ENCODE peak calls at places on chromosome 3, in eight cellular contexts. One of them, this sample, is unnamed.

GRCh38 chr3:128492353-128493220 is at the start of gene GATA2:
- DNase-seq in endothelial cell: peak
- DNase-seq in activated CD8-positive, alpha-beta T cell treated with anti-CD3 and anti-CD28 coated beads, Interleukin-2, amount 10 ng/mL, durations not matched to agents 7 days and 5 days: no peak
- DNase-seq in GM03348: no peak
- DNase-seq in tibial nerve: no peak
- DNase-seq in activated T-cell treated with anti-CD3 and anti-CD28 coated beads, Interleukin-2, amount 50 U/mL, for 24 hours: peak
- DNase-seq in HS-27A: no peak
- DNase-seq in NB4: peak
- DNase-seq in this sample: no peak

GRCh38 chr3:14797731-14798130 is 21.0 kb upstream of the FGD5 start:
- DNase-seq in endothelial cell: no peak
- DNase-seq in activated CD8-positive, alpha-beta T cell treated with anti-CD3 and anti-CD28 coated beads, Interleukin-2, amount 10 ng/mL, durations not matched to agents 7 days and 5 days: no peak
- DNase-seq in GM03348: no peak
- DNase-seq in tibial nerve: no peak
- DNase-seq in activated T-cell treated with anti-CD3 and anti-CD28 coated beads, Interleukin-2, amount 50 U/mL, for 24 hours: no peak
- DNase-seq in HS-27A: no peak
- DNase-seq in NB4: no peak
- DNase-seq in this sample: no peak

GRCh38 chr3:166372571-166373106 is 535.4 kb upstream of the BCHE start:
- DNase-seq in endothelial cell: no peak
- DNase-seq in activated CD8-positive, alpha-beta T cell treated with anti-CD3 and anti-CD28 coated beads, Interleukin-2, amount 10 ng/mL, durations not matched to agents 7 days and 5 days: no peak
- DNase-seq in GM03348: no peak
- DNase-seq in tibial nerve: no peak
- DNase-seq in activated T-cell treated with anti-CD3 and anti-CD28 coated beads, Interleukin-2, amount 50 U/mL, for 24 hours: no peak
- DNase-seq in HS-27A: no peak
- DNase-seq in NB4: no peak
- DNase-seq in this sample: no peak

GRCh38 chr3:46857485-46858341 is 5.5 kb downstream of the MYL3 start:
- DNase-seq in endothelial cell: no peak
- DNase-seq in activated CD8-positive, alpha-beta T cell treated with anti-CD3 and anti-CD28 coated beads, Interleukin-2, amount 10 ng/mL, durations not matched to agents 7 days and 5 days: no peak
- DNase-seq in GM03348: no peak
- DNase-seq in tibial nerve: no peak
- DNase-seq in activated T-cell treated with anti-CD3 and anti-CD28 coated beads, Interleukin-2, amount 50 U/mL, for 24 hours: no peak
- DNase-seq in HS-27A: no peak
- DNase-seq in NB4: no peak
- DNase-seq in this sample: no peak

GRCh38 chr3:129441782-129442181 is 1.8 kb downstream of the IFT122 start:
- DNase-seq in endothelial cell: no peak
- DNase-seq in activated CD8-positive, alpha-beta T cell treated with anti-CD3 and anti-CD28 coated beads, Interleukin-2, amount 10 ng/mL, durations not matched to agents 7 days and 5 days: no peak
- DNase-seq in GM03348: peak
- DNase-seq in tibial nerve: no peak
- DNase-seq in activated T-cell treated with anti-CD3 and anti-CD28 coated beads, Interleukin-2, amount 50 U/mL, for 24 hours: no peak
- DNase-seq in HS-27A: no peak
- DNase-seq in NB4: peak
- DNase-seq in this sample: peak

GRCh38 chr3:59212128-59212764 is 162.4 kb upstream of the CFAP20DC start:
- DNase-seq in endothelial cell: peak
- DNase-seq in activated CD8-positive, alpha-beta T cell treated with anti-CD3 and anti-CD28 coated beads, Interleukin-2, amount 10 ng/mL, durations not matched to agents 7 days and 5 days: peak
- DNase-seq in GM03348: peak
- DNase-seq in tibial nerve: peak
- DNase-seq in activated T-cell treated with anti-CD3 and anti-CD28 coated beads, Interleukin-2, amount 50 U/mL, for 24 hours: no peak
- DNase-seq in HS-27A: no peak
- DNase-seq in NB4: peak
- DNase-seq in this sample: peak

GRCh38 chr3:116048991-116049390 is 396.3 kb downstream of the LSAMP start:
- DNase-seq in endothelial cell: no peak
- DNase-seq in activated CD8-positive, alpha-beta T cell treated with anti-CD3 and anti-CD28 coated beads, Interleukin-2, amount 10 ng/mL, durations not matched to agents 7 days and 5 days: no peak
- DNase-seq in GM03348: no peak
- DNase-seq in tibial nerve: no peak
- DNase-seq in activated T-cell treated with anti-CD3 and anti-CD28 coated beads, Interleukin-2, amount 50 U/mL, for 24 hours: no peak
- DNase-seq in HS-27A: no peak
- DNase-seq in NB4: no peak
- DNase-seq in this sample: peak

GRCh38 chr3:46950177-46950576 is 26.4 kb downstream of the CCDC12 start:
- DNase-seq in endothelial cell: no peak
- DNase-seq in activated CD8-positive, alpha-beta T cell treated with anti-CD3 and anti-CD28 coated beads, Interleukin-2, amount 10 ng/mL, durations not matched to agents 7 days and 5 days: no peak
- DNase-seq in GM03348: no peak
- DNase-seq in tibial nerve: no peak
- DNase-seq in activated T-cell treated with anti-CD3 and anti-CD28 coated beads, Interleukin-2, amount 50 U/mL, for 24 hours: no peak
- DNase-seq in HS-27A: no peak
- DNase-seq in NB4: no peak
- DNase-seq in this sample: no peak

GRCh38 chr3:145807990-145808389 is 353.0 kb downstream of the PLOD2 start:
- DNase-seq in endothelial cell: no peak
- DNase-seq in activated CD8-positive, alpha-beta T cell treated with anti-CD3 and anti-CD28 coated beads, Interleukin-2, amount 10 ng/mL, durations not matched to agents 7 days and 5 days: no peak
- DNase-seq in GM03348: no peak
- DNase-seq in tibial nerve: no peak
- DNase-seq in activated T-cell treated with anti-CD3 and anti-CD28 coated beads, Interleukin-2, amount 50 U/mL, for 24 hours: no peak
- DNase-seq in HS-27A: peak
- DNase-seq in NB4: peak
- DNase-seq in this sample: no peak

GRCh38 chr3:182683335-182684257 is 109.7 kb upstream of the ATP11B start:
- DNase-seq in endothelial cell: peak
- DNase-seq in activated CD8-positive, alpha-beta T cell treated with anti-CD3 and anti-CD28 coated beads, Interleukin-2, amount 10 ng/mL, durations not matched to agents 7 days and 5 days: peak
- DNase-seq in GM03348: peak
- DNase-seq in tibial nerve: peak
- DNase-seq in activated T-cell treated with anti-CD3 and anti-CD28 coated beads, Interleukin-2, amount 50 U/mL, for 24 hours: peak
- DNase-seq in HS-27A: peak
- DNase-seq in NB4: peak
- DNase-seq in this sample: peak

GRCh38 chr3:139619484-139619883 is 58.3 kb downstream of the NMNAT3 start:
- DNase-seq in endothelial cell: no peak
- DNase-seq in activated CD8-positive, alpha-beta T cell treated with anti-CD3 and anti-CD28 coated beads, Interleukin-2, amount 10 ng/mL, durations not matched to agents 7 days and 5 days: no peak
- DNase-seq in GM03348: no peak
- DNase-seq in tibial nerve: no peak
- DNase-seq in activated T-cell treated with anti-CD3 and anti-CD28 coated beads, Interleukin-2, amount 50 U/mL, for 24 hours: no peak
- DNase-seq in HS-27A: no peak
- DNase-seq in NB4: no peak
- DNase-seq in this sample: no peak

GRCh38 chr3:10417849-10418248 is 87.5 kb downstream of the ATP2B2 start:
- DNase-seq in endothelial cell: no peak
- DNase-seq in activated CD8-positive, alpha-beta T cell treated with anti-CD3 and anti-CD28 coated beads, Interleukin-2, amount 10 ng/mL, durations not matched to agents 7 days and 5 days: peak
- DNase-seq in GM03348: no peak
- DNase-seq in tibial nerve: no peak
- DNase-seq in activated T-cell treated with anti-CD3 and anti-CD28 coated beads, Interleukin-2, amount 50 U/mL, for 24 hours: no peak
- DNase-seq in HS-27A: no peak
- DNase-seq in NB4: peak
- DNase-seq in this sample: no peak

GRCh38 chr3:113140876-113141275 is 70.5 kb upstream of the BOC start:
- DNase-seq in endothelial cell: no peak
- DNase-seq in activated CD8-positive, alpha-beta T cell treated with anti-CD3 and anti-CD28 coated beads, Interleukin-2, amount 10 ng/mL, durations not matched to agents 7 days and 5 days: no peak
- DNase-seq in GM03348: no peak
- DNase-seq in tibial nerve: no peak
- DNase-seq in activated T-cell treated with anti-CD3 and anti-CD28 coated beads, Interleukin-2, amount 50 U/mL, for 24 hours: no peak
- DNase-seq in HS-27A: no peak
- DNase-seq in NB4: peak
- DNase-seq in this sample: no peak

GRCh38 chr3:61595826-61596225 is 34.5 kb downstream of the PTPRG start:
- DNase-seq in endothelial cell: no peak
- DNase-seq in activated CD8-positive, alpha-beta T cell treated with anti-CD3 and anti-CD28 coated beads, Interleukin-2, amount 10 ng/mL, durations not matched to agents 7 days and 5 days: no peak
- DNase-seq in GM03348: no peak
- DNase-seq in tibial nerve: no peak
- DNase-seq in activated T-cell treated with anti-CD3 and anti-CD28 coated beads, Interleukin-2, amount 50 U/mL, for 24 hours: no peak
- DNase-seq in HS-27A: no peak
- DNase-seq in NB4: no peak
- DNase-seq in this sample: no peak

GRCh38 chr3:184676927-184677326 is 34.9 kb downstream of the MAGEF1 start:
- DNase-seq in endothelial cell: no peak
- DNase-seq in activated CD8-positive, alpha-beta T cell treated with anti-CD3 and anti-CD28 coated beads, Interleukin-2, amount 10 ng/mL, durations not matched to agents 7 days and 5 days: no peak
- DNase-seq in GM03348: no peak
- DNase-seq in tibial nerve: no peak
- DNase-seq in activated T-cell treated with anti-CD3 and anti-CD28 coated beads, Interleukin-2, amount 50 U/mL, for 24 hours: no peak
- DNase-seq in HS-27A: no peak
- DNase-seq in NB4: peak
- DNase-seq in this sample: no peak

GRCh38 chr3:191484461-191484860 is 23.5 kb downstream of the PYDC2 start:
- DNase-seq in endothelial cell: no peak
- DNase-seq in activated CD8-positive, alpha-beta T cell treated with anti-CD3 and anti-CD28 coated beads, Interleukin-2, amount 10 ng/mL, durations not matched to agents 7 days and 5 days: no peak
- DNase-seq in GM03348: no peak
- DNase-seq in tibial nerve: no peak
- DNase-seq in activated T-cell treated with anti-CD3 and anti-CD28 coated beads, Interleukin-2, amount 50 U/mL, for 24 hours: no peak
- DNase-seq in HS-27A: no peak
- DNase-seq in NB4: no peak
- DNase-seq in this sample: no peak

GRCh38 chr3:193903976-193904375 is 232.0 kb upstream of the HES1 start:
- DNase-seq in endothelial cell: no peak
- DNase-seq in activated CD8-positive, alpha-beta T cell treated with anti-CD3 and anti-CD28 coated beads, Interleukin-2, amount 10 ng/mL, durations not matched to agents 7 days and 5 days: no peak
- DNase-seq in GM03348: no peak
- DNase-seq in tibial nerve: no peak
- DNase-seq in activated T-cell treated with anti-CD3 and anti-CD28 coated beads, Interleukin-2, amount 50 U/mL, for 24 hours: no peak
- DNase-seq in HS-27A: no peak
- DNase-seq in NB4: no peak
- DNase-seq in this sample: no peak

GRCh38 chr3:100335137-100335833 is 728 bp downstream of the NIT2 start:
- DNase-seq in endothelial cell: peak
- DNase-seq in activated CD8-positive, alpha-beta T cell treated with anti-CD3 and anti-CD28 coated beads, Interleukin-2, amount 10 ng/mL, durations not matched to agents 7 days and 5 days: no peak
- DNase-seq in GM03348: peak
- DNase-seq in tibial nerve: no peak
- DNase-seq in activated T-cell treated with anti-CD3 and anti-CD28 coated beads, Interleukin-2, amount 50 U/mL, for 24 hours: peak
- DNase-seq in HS-27A: peak
- DNase-seq in NB4: peak
- DNase-seq in this sample: no peak

GRCh38 chr3:134353831-134354611 is 20.2 kb downstream of the AMOTL2 start:
- DNase-seq in endothelial cell: no peak
- DNase-seq in activated CD8-positive, alpha-beta T cell treated with anti-CD3 and anti-CD28 coated beads, Interleukin-2, amount 10 ng/mL, durations not matched to agents 7 days and 5 days: no peak
- DNase-seq in GM03348: no peak
- DNase-seq in tibial nerve: no peak
- DNase-seq in activated T-cell treated with anti-CD3 and anti-CD28 coated beads, Interleukin-2, amount 50 U/mL, for 24 hours: no peak
- DNase-seq in HS-27A: no peak
- DNase-seq in NB4: no peak
- DNase-seq in this sample: no peak

GRCh38 chr3:149419816-149420215 is 42.4 kb upstream of the TM4SF1 start:
- DNase-seq in endothelial cell: no peak
- DNase-seq in activated CD8-positive, alpha-beta T cell treated with anti-CD3 and anti-CD28 coated beads, Interleukin-2, amount 10 ng/mL, durations not matched to agents 7 days and 5 days: no peak
- DNase-seq in GM03348: no peak
- DNase-seq in tibial nerve: no peak
- DNase-seq in activated T-cell treated with anti-CD3 and anti-CD28 coated beads, Interleukin-2, amount 50 U/mL, for 24 hours: no peak
- DNase-seq in HS-27A: no peak
- DNase-seq in NB4: no peak
- DNase-seq in this sample: no peak

GRCh38 chr3:160739079-160739478 is 17.0 kb upstream of the PPM1L start:
- DNase-seq in endothelial cell: no peak
- DNase-seq in activated CD8-positive, alpha-beta T cell treated with anti-CD3 and anti-CD28 coated beads, Interleukin-2, amount 10 ng/mL, durations not matched to agents 7 days and 5 days: no peak
- DNase-seq in GM03348: no peak
- DNase-seq in tibial nerve: peak
- DNase-seq in activated T-cell treated with anti-CD3 and anti-CD28 coated beads, Interleukin-2, amount 50 U/mL, for 24 hours: no peak
- DNase-seq in HS-27A: no peak
- DNase-seq in NB4: no peak
- DNase-seq in this sample: no peak

GRCh38 chr3:28891485-28891884 is 389.4 kb upstream of the RBMS3 start:
- DNase-seq in endothelial cell: no peak
- DNase-seq in activated CD8-positive, alpha-beta T cell treated with anti-CD3 and anti-CD28 coated beads, Interleukin-2, amount 10 ng/mL, durations not matched to agents 7 days and 5 days: no peak
- DNase-seq in GM03348: no peak
- DNase-seq in tibial nerve: no peak
- DNase-seq in activated T-cell treated with anti-CD3 and anti-CD28 coated beads, Interleukin-2, amount 50 U/mL, for 24 hours: no peak
- DNase-seq in HS-27A: no peak
- DNase-seq in NB4: no peak
- DNase-seq in this sample: no peak

GRCh38 chr3:99322551-99322950 is 315.8 kb upstream of the COL8A1 start:
- DNase-seq in endothelial cell: no peak
- DNase-seq in activated CD8-positive, alpha-beta T cell treated with anti-CD3 and anti-CD28 coated beads, Interleukin-2, amount 10 ng/mL, durations not matched to agents 7 days and 5 days: no peak
- DNase-seq in GM03348: no peak
- DNase-seq in tibial nerve: no peak
- DNase-seq in activated T-cell treated with anti-CD3 and anti-CD28 coated beads, Interleukin-2, amount 50 U/mL, for 24 hours: no peak
- DNase-seq in HS-27A: no peak
- DNase-seq in NB4: no peak
- DNase-seq in this sample: no peak

GRCh38 chr3:51955175-51955892 is at the start of gene GPR62:
- DNase-seq in endothelial cell: no peak
- DNase-seq in activated CD8-positive, alpha-beta T cell treated with anti-CD3 and anti-CD28 coated beads, Interleukin-2, amount 10 ng/mL, durations not matched to agents 7 days and 5 days: no peak
- DNase-seq in GM03348: no peak
- DNase-seq in tibial nerve: no peak
- DNase-seq in activated T-cell treated with anti-CD3 and anti-CD28 coated beads, Interleukin-2, amount 50 U/mL, for 24 hours: no peak
- DNase-seq in HS-27A: no peak
- DNase-seq in NB4: no peak
- DNase-seq in this sample: no peak

GRCh38 chr3:126685041-126685440 is 19.0 kb upstream of the CHCHD6 start:
- DNase-seq in endothelial cell: no peak
- DNase-seq in activated CD8-positive, alpha-beta T cell treated with anti-CD3 and anti-CD28 coated beads, Interleukin-2, amount 10 ng/mL, durations not matched to agents 7 days and 5 days: no peak
- DNase-seq in GM03348: no peak
- DNase-seq in tibial nerve: no peak
- DNase-seq in activated T-cell treated with anti-CD3 and anti-CD28 coated beads, Interleukin-2, amount 50 U/mL, for 24 hours: no peak
- DNase-seq in HS-27A: peak
- DNase-seq in NB4: no peak
- DNase-seq in this sample: no peak

This sample was measured in NCI-H446.